ENCODE peak calls at places on chromosome 21, in ten cellular contexts. One of them, this sample, is unnamed.

GRCh38 chr21:44927587-44928461 is 7.1 kb upstream of the ITGB2 start:
- DNase-seq in occipital lobe: no peak
- DNase-seq in HS-27A: peak
- DNase-seq in lung microvascular endothelial cell: no peak
- DNase-seq in HFF-Myc: no peak
- DNase-seq in psoas muscle: peak
- DNase-seq in fibroblast of mammary gland: peak
- DNase-seq in iPS DF 6.9: no peak
- DNase-seq in upper lobe of right lung: peak
- DNase-seq in thoracic aorta: no peak
- DNase-seq in this sample: no peak

GRCh38 chr21:42047821-42048613 is 23.1 kb upstream of the UMODL1 start:
- DNase-seq in thoracic aorta: peak
- DNase-seq in HS-27A: peak
- DNase-seq in psoas muscle: peak
- DNase-seq in upper lobe of right lung: no peak
- DNase-seq in HFF-Myc: peak
- DNase-seq in lung microvascular endothelial cell: peak
- DNase-seq in fibroblast of mammary gland: peak
- DNase-seq in iPS DF 6.9: no peak
- DNase-seq in occipital lobe: no peak
- DNase-seq in this sample: peak

GRCh38 chr21:37357691-37358090 is 8.9 kb upstream of the DYRK1A start:
- DNase-seq in psoas muscle: no peak
- DNase-seq in thoracic aorta: no peak
- DNase-seq in lung microvascular endothelial cell: peak
- DNase-seq in HFF-Myc: no peak
- DNase-seq in occipital lobe: no peak
- DNase-seq in HS-27A: no peak
- DNase-seq in iPS DF 6.9: no peak
- DNase-seq in fibroblast of mammary gland: no peak
- DNase-seq in upper lobe of right lung: no peak
- DNase-seq in this sample: no peak

GRCh38 chr21:45799765-45800338 is 156.3 kb downstream of the PCBP3 start:
- DNase-seq in HFF-Myc: no peak
- DNase-seq in psoas muscle: no peak
- DNase-seq in upper lobe of right lung: no peak
- DNase-seq in HS-27A: no peak
- DNase-seq in thoracic aorta: no peak
- DNase-seq in iPS DF 6.9: no peak
- DNase-seq in occipital lobe: no peak
- DNase-seq in lung microvascular endothelial cell: no peak
- DNase-seq in fibroblast of mammary gland: no peak
- DNase-seq in this sample: no peak

GRCh38 chr21:43467785-43468184 is 40.9 kb upstream of the SIK1 start:
- DNase-seq in thoracic aorta: no peak
- DNase-seq in lung microvascular endothelial cell: no peak
- DNase-seq in psoas muscle: peak
- DNase-seq in HFF-Myc: no peak
- DNase-seq in occipital lobe: no peak
- DNase-seq in HS-27A: no peak
- DNase-seq in upper lobe of right lung: no peak
- DNase-seq in fibroblast of mammary gland: no peak
- DNase-seq in iPS DF 6.9: no peak
- DNase-seq in this sample: no peak

GRCh38 chr21:34344584-34344983 is 19.2 kb upstream of the KCNE2 start:
- DNase-seq in psoas muscle: no peak
- DNase-seq in HFF-Myc: no peak
- DNase-seq in HS-27A: no peak
- DNase-seq in thoracic aorta: no peak
- DNase-seq in fibroblast of mammary gland: no peak
- DNase-seq in upper lobe of right lung: no peak
- DNase-seq in lung microvascular endothelial cell: no peak
- DNase-seq in occipital lobe: no peak
- DNase-seq in iPS DF 6.9: no peak
- DNase-seq in this sample: no peak

GRCh38 chr21:27511241-27511640 is 544.4 kb upstream of the ADAMTS5 start:
- DNase-seq in upper lobe of right lung: no peak
- DNase-seq in psoas muscle: no peak
- DNase-seq in HS-27A: no peak
- DNase-seq in thoracic aorta: no peak
- DNase-seq in HFF-Myc: no peak
- DNase-seq in lung microvascular endothelial cell: no peak
- DNase-seq in iPS DF 6.9: no peak
- DNase-seq in fibroblast of mammary gland: no peak
- DNase-seq in occipital lobe: no peak
- DNase-seq in this sample: no peak

GRCh38 chr21:24840287-24840686 is 767.0 kb downstream of the MRPL39 start:
- DNase-seq in psoas muscle: no peak
- DNase-seq in thoracic aorta: no peak
- DNase-seq in fibroblast of mammary gland: no peak
- DNase-seq in occipital lobe: no peak
- DNase-seq in iPS DF 6.9: no peak
- DNase-seq in HFF-Myc: no peak
- DNase-seq in lung microvascular endothelial cell: no peak
- DNase-seq in HS-27A: no peak
- DNase-seq in upper lobe of right lung: no peak
- DNase-seq in this sample: no peak

GRCh38 chr21:25343774-25344545 is 263.3 kb downstream of the MRPL39 start:
- DNase-seq in upper lobe of right lung: no peak
- DNase-seq in thoracic aorta: no peak
- DNase-seq in fibroblast of mammary gland: no peak
- DNase-seq in HS-27A: no peak
- DNase-seq in HFF-Myc: no peak
- DNase-seq in occipital lobe: no peak
- DNase-seq in lung microvascular endothelial cell: no peak
- DNase-seq in psoas muscle: no peak
- DNase-seq in iPS DF 6.9: no peak
- DNase-seq in this sample: no peak

GRCh38 chr21:41283211-41283818 is 33.3 kb upstream of the FAM3B start:
- DNase-seq in thoracic aorta: no peak
- DNase-seq in occipital lobe: peak
- DNase-seq in lung microvascular endothelial cell: peak
- DNase-seq in HS-27A: peak
- DNase-seq in HFF-Myc: peak
- DNase-seq in psoas muscle: no peak
- DNase-seq in upper lobe of right lung: no peak
- DNase-seq in iPS DF 6.9: peak
- DNase-seq in fibroblast of mammary gland: peak
- DNase-seq in this sample: no peak

GRCh38 chr21:42108554-42108885 is 37.4 kb downstream of the UMODL1 start:
- DNase-seq in iPS DF 6.9: no peak
- DNase-seq in fibroblast of mammary gland: no peak
- DNase-seq in occipital lobe: no peak
- DNase-seq in HFF-Myc: no peak
- DNase-seq in upper lobe of right lung: no peak
- DNase-seq in thoracic aorta: no peak
- DNase-seq in HS-27A: no peak
- DNase-seq in lung microvascular endothelial cell: no peak
- DNase-seq in psoas muscle: peak
- DNase-seq in this sample: no peak

GRCh38 chr21:14763695-14764064 is 217.6 kb upstream of the SAMSN1 start:
- DNase-seq in upper lobe of right lung: no peak
- DNase-seq in HS-27A: no peak
- DNase-seq in iPS DF 6.9: no peak
- DNase-seq in lung microvascular endothelial cell: no peak
- DNase-seq in fibroblast of mammary gland: no peak
- DNase-seq in thoracic aorta: no peak
- DNase-seq in HFF-Myc: no peak
- DNase-seq in occipital lobe: no peak
- DNase-seq in psoas muscle: no peak
- DNase-seq in this sample: no peak

GRCh38 chr21:29481641-29482040 is 182.9 kb downstream of the BACH1 start:
- DNase-seq in iPS DF 6.9: no peak
- DNase-seq in occipital lobe: no peak
- DNase-seq in fibroblast of mammary gland: peak
- DNase-seq in lung microvascular endothelial cell: no peak
- DNase-seq in psoas muscle: no peak
- DNase-seq in upper lobe of right lung: no peak
- DNase-seq in thoracic aorta: no peak
- DNase-seq in HFF-Myc: peak
- DNase-seq in HS-27A: peak
- DNase-seq in this sample: no peak

GRCh38 chr21:31184462-31184861 is 146.2 kb upstream of the KRTAP19-8 start:
- DNase-seq in fibroblast of mammary gland: no peak
- DNase-seq in lung microvascular endothelial cell: no peak
- DNase-seq in upper lobe of right lung: no peak
- DNase-seq in HS-27A: no peak
- DNase-seq in thoracic aorta: no peak
- DNase-seq in HFF-Myc: no peak
- DNase-seq in iPS DF 6.9: no peak
- DNase-seq in psoas muscle: no peak
- DNase-seq in occipital lobe: no peak
- DNase-seq in this sample: no peak

GRCh38 chr21:39141502-39141901 is 41.7 kb downstream of the PSMG1 start:
- DNase-seq in fibroblast of mammary gland: peak
- DNase-seq in HS-27A: no peak
- DNase-seq in upper lobe of right lung: no peak
- DNase-seq in HFF-Myc: peak
- DNase-seq in lung microvascular endothelial cell: no peak
- DNase-seq in thoracic aorta: no peak
- DNase-seq in psoas muscle: no peak
- DNase-seq in occipital lobe: no peak
- DNase-seq in iPS DF 6.9: no peak
- DNase-seq in this sample: no peak

This sample was measured in ascending aorta.